ENCODE peak calls at places on chromosomes 4 and X, in eight cellular contexts. F is psoas muscle, H is MCF 10A, S is H1, I is mammary epithelial cell, Y is esophagus squamous epithelium, V is stomach, A is WTC11. J is an unnamed sample.
A peak's percentile ranks its signal among the peaks of the same experiment; 100 is the strongest.

GRCh38 chrX:15815779-15816452 is 25.6 kb downstream of the ZRSR2 start:
- DNase-seq in F (no peak), H (peak; percentile 34), S (no peak), I (no peak), Y (no peak), V (no peak), A (peak; percentile 16), J (peak; percentile 17)

GRCh38 chr4:126874533-126874932 is 758.2 kb upstream of the INTU start:
- DNase-seq in F (no peak), H (no peak), S (no peak), I (no peak), Y (no peak), V (no peak), A (no peak), J (no peak)

GRCh38 chr4:19729873-19730735 is 521.6 kb upstream of the SLIT2 start:
- DNase-seq in F (no peak), H (no peak), S (no peak), I (no peak), Y (no peak), V (no peak), A (no peak), J (no peak)

GRCh38 chr4:76377481-76377901 is 43.5 kb downstream of the CCDC158 start:
- DNase-seq in F (no peak), H (no peak), S (no peak), I (no peak), Y (no peak), V (no peak), A (no peak), J (peak; percentile 56)

GRCh38 chrX:2484232-2484631 is 16.5 kb downstream of the DHRSX start:
- DNase-seq in F (no peak), H (no peak), S (no peak), I (no peak), Y (no peak), V (no peak), A (no peak), J (no peak)

GRCh38 chr4:113446019-113446418 is 315.5 kb downstream of the CAMK2D start:
- DNase-seq in F (no peak), H (peak; percentile 92), S (no peak), I (peak; percentile 98), Y (no peak), V (no peak), A (no peak), J (no peak)

GRCh38 chrX:150362599-150363481 is at the start of gene MAMLD1:
- DNase-seq in F (peak; percentile 78), H (peak; percentile 74), S (no peak), I (peak; percentile 73), Y (no peak), V (peak; percentile 70), A (peak; percentile 18), J (peak; percentile 53)

GRCh38 chr4:80586716-80587115 is 251.2 kb downstream of the CFAP299 start:
- DNase-seq in F (no peak), H (no peak), S (no peak), I (peak; percentile 48), Y (no peak), V (no peak), A (no peak), J (no peak)

GRCh38 chr4:17771284-17771908 is 10.0 kb downstream of the FAM184B start:
- DNase-seq in F (no peak), H (peak; percentile 22), S (no peak), I (peak; percentile 79), Y (no peak), V (no peak), A (no peak), J (no peak)

GRCh38 chr4:4693258-4693657 is 151.4 kb upstream of the STX18 start:
- DNase-seq in F (no peak), H (peak; percentile 81), S (no peak), I (peak; percentile 26), Y (no peak), V (no peak), A (no peak), J (no peak)

GRCh38 chrX:69050051-69050785 is 115.0 kb downstream of the PJA1 start:
- DNase-seq in F (no peak), H (no peak), S (no peak), I (no peak), Y (no peak), V (no peak), A (no peak), J (no peak)

GRCh38 chrX:118961866-118962560 is 12.4 kb upstream of the LONRF3 start:
- DNase-seq in F (no peak), H (peak; percentile 14), S (no peak), I (no peak), Y (no peak), V (no peak), A (no peak), J (no peak)

GRCh38 chrX:133042260-133042659 is 54.6 kb downstream of the USP26 start:
- DNase-seq in F (no peak), H (no peak), S (no peak), I (no peak), Y (no peak), V (no peak), A (no peak), J (no peak)

GRCh38 chr4:109298279-109299010 is 4.0 kb downstream of the COL25A1 start:
- DNase-seq in F (no peak), H (peak; percentile 52), S (no peak), I (no peak), Y (no peak), V (no peak), A (no peak), J (no peak)

GRCh38 chrX:119003462-119003861 is 29.0 kb downstream of the LONRF3 start:
- DNase-seq in F (no peak), H (no peak), S (no peak), I (no peak), Y (no peak), V (no peak), A (no peak), J (no peak)

GRCh38 chr4:104641427-104641826 is 146.7 kb upstream of the CXXC4 start:
- DNase-seq in F (no peak), H (no peak), S (no peak), I (no peak), Y (no peak), V (no peak), A (no peak), J (peak; percentile 4)

GRCh38 chr4:8532245-8532781 is 47.9 kb upstream of the GPR78 start:
- DNase-seq in F (no peak), H (no peak), S (no peak), I (no peak), Y (no peak), V (no peak), A (no peak), J (no peak)

GRCh38 chrX:115564243-115564642 is 3.3 kb downstream of the PLS3 start:
- DNase-seq in F (no peak), H (peak; percentile 18), S (no peak), I (peak; percentile 57), Y (no peak), V (no peak), A (no peak), J (no peak)

GRCh38 chrX:115562492-115562872 is 1.5 kb downstream of the PLS3 start:
- DNase-seq in F (no peak), H (peak; percentile 32), S (no peak), I (peak; percentile 41), Y (no peak), V (no peak), A (no peak), J (no peak)

GRCh38 chrX:115561605-115562491 is 874 bp downstream of the PLS3 start:
- DNase-seq in F (peak; percentile 55), H (peak; percentile 42), S (no peak), I (peak; percentile 45), Y (no peak), V (peak; percentile 28), A (peak; percentile 33), J (peak; percentile 70)

GRCh38 chrX:115565888-115566287 is 4.9 kb downstream of the PLS3 start:
- DNase-seq in F (no peak), H (no peak), S (no peak), I (no peak), Y (no peak), V (no peak), A (no peak), J (no peak)

DNA sequence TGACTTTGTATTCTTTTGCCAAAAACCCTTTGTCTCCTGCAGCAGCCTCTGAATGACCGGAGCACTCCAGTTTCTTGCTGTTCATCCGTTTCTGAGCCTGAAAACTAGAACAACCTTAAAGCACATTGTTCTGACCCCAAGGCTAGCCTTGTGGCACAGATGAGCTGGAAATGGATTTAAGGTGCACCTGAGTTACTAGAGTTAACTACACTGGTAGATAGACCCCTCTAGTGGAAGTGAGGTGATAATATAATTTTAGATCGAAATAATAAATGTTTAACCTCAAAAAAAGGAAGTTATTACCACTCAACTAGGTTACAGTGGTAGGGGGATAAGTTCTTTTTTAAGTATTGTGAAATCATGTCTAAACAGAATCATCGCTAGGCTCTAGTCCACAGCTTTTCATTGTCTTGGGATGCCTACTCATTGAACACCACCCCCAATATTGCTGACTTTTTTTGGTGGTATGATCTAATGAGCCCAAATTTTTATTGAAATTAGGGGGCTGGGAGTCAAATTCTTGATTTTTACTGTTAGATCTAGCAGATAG is 2.7 kb downstream of the PLS3 start:
- DNase-seq in F (no peak), H (no peak), S (no peak), I (no peak), Y (no peak), V (no peak), A (no peak), J (no peak)
- TF ChIP-seq CTCF in F (no peak), H (no peak), S (no peak), I (no peak), Y (no peak), V (no peak), A (no peak), J (no peak)

GRCh38 chr4:85825937-85826678 is 351.2 kb downstream of the ARHGAP24 start:
- DNase-seq in F (no peak), H (peak; percentile 13), S (peak; percentile 62), I (no peak), Y (no peak), V (peak; percentile 50), A (peak; percentile 34), J (peak; percentile 43)
- TF ChIP-seq CTCF in F (no peak), H (no peak), S (peak; percentile 39), I (no peak), Y (peak; percentile 11), V (no peak), A (no peak), J (no peak)

GRCh38 chr4:35463251-35463952 is 780.9 kb downstream of the ARAP2 start:
- DNase-seq in F (no peak), H (no peak), S (no peak), I (no peak), Y (no peak), V (no peak), A (no peak), J (no peak)
- TF ChIP-seq CTCF in F (no peak), H (no peak), S (no peak), I (no peak), Y (no peak), V (no peak), A (no peak), J (no peak)

DNA sequence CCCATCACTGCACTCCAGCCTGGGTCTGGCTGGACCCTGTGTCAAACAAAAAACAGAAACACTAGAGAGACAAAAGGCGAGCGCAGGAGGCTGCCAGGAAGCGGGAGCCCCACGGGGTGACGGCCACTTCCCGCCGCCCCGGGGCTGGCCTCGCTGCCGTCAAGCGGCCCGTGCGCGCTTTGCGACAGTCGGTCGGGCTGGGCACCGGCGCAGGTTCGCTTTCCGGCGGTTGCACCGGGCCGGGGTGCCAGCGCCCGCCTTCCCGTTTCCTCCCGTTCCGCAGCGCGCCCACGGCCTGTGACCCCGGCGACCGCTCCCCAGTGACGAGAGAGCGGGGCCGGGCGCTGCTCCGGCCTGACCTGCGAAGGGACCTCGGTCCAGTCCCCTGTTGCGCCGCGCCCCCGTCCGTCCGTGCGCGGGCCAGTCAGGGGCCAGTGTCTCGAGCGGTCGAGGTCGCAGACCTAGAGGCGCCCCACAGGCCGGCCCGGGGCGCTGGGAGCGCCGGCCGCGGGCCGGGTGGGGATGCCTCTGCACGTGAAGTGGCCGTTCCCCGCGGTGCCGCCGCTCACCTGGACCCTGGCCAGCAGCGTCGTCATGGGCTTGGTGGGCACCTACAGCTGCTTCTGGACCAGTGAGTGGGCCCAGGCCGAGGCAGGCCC is at the start of gene TAFAZZIN:
- DNase-seq in F (peak; percentile 78), H (peak; percentile 55), S (no peak), I (peak; percentile 56), Y (no peak), V (peak; percentile 78), A (peak; percentile 60), J (peak; percentile 67)
- TF ChIP-seq CTCF in F (no peak), H (no peak), S (no peak), I (no peak), Y (no peak), V (no peak), A (no peak), J (no peak)